ENCODE peak calls at places on chromosomes 12 and 14, in four cellular contexts. Y is K562, F is HepG2, W is H1. B is an unnamed sample.

GRCh38 chr14:90815567-90815816 is 738 bp downstream of the TTC7B start:
- DNase-seq in Y (no peak), F (no peak), W (no peak), B (no peak)

GRCh38 chr12:32558941-32559340 is 120.2 kb upstream of the DNM1L start:
- DNase-seq in Y (no peak), F (no peak), W (no peak), B (peak; percentile 66)

GRCh38 chr14:63725786-63726185 is 2.1 kb downstream of the SGPP1 start:
- DNase-seq in Y (no peak), F (no peak), W (no peak), B (no peak)

GRCh38 chr14:21026988-21027315 is 2.1 kb upstream of the NDRG2 start:
- DNase-seq in Y (peak; percentile 66), F (no peak), W (no peak), B (no peak)

GRCh38 chr14:65134651-65135579 is 32.6 kb upstream of the MAX start:
- DNase-seq in Y (no peak), F (no peak), W (no peak), B (no peak)

GRCh38 chr12:3777206-3777809 is 24.4 kb upstream of the CRACR2A start:
- DNase-seq in Y (peak; percentile 15), F (peak; percentile 30), W (no peak), B (no peak)

GRCh38 chr14:36582874-36583241 is 444 bp upstream of the NKX2-8 start:
- DNase-seq in Y (no peak), F (no peak), W (no peak), B (no peak)

GRCh38 chr12:52637299-52637698 is 14.7 kb downstream of the KRT2 start:
- DNase-seq in Y (no peak), F (no peak), W (no peak), B (no peak)

GRCh38 chr14:95575820-95576473 is 41.1 kb downstream of the GLRX5 start:
- DNase-seq in Y (no peak), F (no peak), W (no peak), B (no peak)

GRCh38 chr12:70508178-70508577 is 129.1 kb downstream of the PTPRB start:
- DNase-seq in Y (no peak), F (peak; percentile 7), W (no peak), B (no peak)

GRCh38 chr12:125525879-125526278 is 460.6 kb downstream of the AACS start:
- DNase-seq in Y (no peak), F (no peak), W (no peak), B (no peak)

GRCh38 chr12:29743801-29744200 is 39.9 kb downstream of the TMTC1 start:
- DNase-seq in Y (no peak), F (no peak), W (no peak), B (no peak)

GRCh38 chr12:19967001-19967400 is 401.3 kb upstream of the PDE3A start:
- DNase-seq in Y (no peak), F (no peak), W (no peak), B (no peak)

GRCh38 chr14:58479975-58480374 is 52.5 kb downstream of the KIAA0586 start:
- DNase-seq in Y (no peak), F (no peak), W (no peak), B (no peak)

GRCh38 chr14:103501921-103502669 is 20.5 kb downstream of the CKB start:
- DNase-seq in Y (no peak), F (no peak), W (no peak), B (no peak)

GRCh38 chr12:102682698-102683289 is 202.4 kb upstream of the IGF1 start:
- DNase-seq in Y (no peak), F (no peak), W (no peak), B (no peak)

GRCh38 chr12:25708661-25709060 is 155.6 kb upstream of the LMNTD1 start:
- DNase-seq in Y (no peak), F (no peak), W (no peak), B (no peak)

GRCh38 chr14:104476437-104476836 is 103.1 kb upstream of the C14orf180 start:
- DNase-seq in Y (no peak), F (no peak), W (no peak), B (no peak)

GRCh38 chr12:22271036-22271435 is 63.5 kb downstream of the ST8SIA1 start:
- DNase-seq in Y (no peak), F (no peak), W (no peak), B (no peak)

GRCh38 chr14:105842105-105842504 is 315.7 kb downstream of the TMEM121 start:
- DNase-seq in Y (no peak), F (no peak), W (no peak), B (no peak)

GRCh38 chr12:113457710-113458109 is 14.0 kb downstream of the LHX5 start:
- DNase-seq in Y (no peak), F (no peak), W (no peak), B (no peak)

GRCh38 chr12:131950182-131950913 is 606 bp downstream of the EP400 start:
- DNase-seq in Y (peak; percentile 76), F (no peak), W (no peak), B (no peak)

GRCh38 chr12:115158816-115159215 is 474.8 kb upstream of the TBX3 start:
- DNase-seq in Y (no peak), F (no peak), W (no peak), B (no peak)

GRCh38 chr12:117679776-117680175 is 289.0 kb downstream of the KSR2 start:
- DNase-seq in Y (no peak), F (no peak), W (no peak), B (no peak)

GRCh38 chr14:72301352-72301751 is 369.1 kb downstream of the RGS6 start:
- DNase-seq in Y (no peak), F (no peak), W (no peak), B (no peak)

GRCh38 chr12:56157201-56158028 is 744 bp upstream of the MYL6 start:
- DNase-seq in Y (no peak), F (peak; percentile 92), W (peak; percentile 44), B (no peak)

GRCh38 chr12:56159482-56160105 is 1.4 kb downstream of the MYL6 start:
- DNase-seq in Y (no peak), F (no peak), W (no peak), B (no peak)

GRCh38 chr12:56158029-56158925 is at the start of gene MYL6:
- DNase-seq in Y (peak; percentile 91), F (peak; percentile 96), W (peak; percentile 88), B (peak; percentile 88)

GRCh38 chr12:56160160-56160763 is 2.1 kb downstream of the MYL6 start:
- DNase-seq in Y (no peak), F (no peak), W (no peak), B (no peak)

DNA sequence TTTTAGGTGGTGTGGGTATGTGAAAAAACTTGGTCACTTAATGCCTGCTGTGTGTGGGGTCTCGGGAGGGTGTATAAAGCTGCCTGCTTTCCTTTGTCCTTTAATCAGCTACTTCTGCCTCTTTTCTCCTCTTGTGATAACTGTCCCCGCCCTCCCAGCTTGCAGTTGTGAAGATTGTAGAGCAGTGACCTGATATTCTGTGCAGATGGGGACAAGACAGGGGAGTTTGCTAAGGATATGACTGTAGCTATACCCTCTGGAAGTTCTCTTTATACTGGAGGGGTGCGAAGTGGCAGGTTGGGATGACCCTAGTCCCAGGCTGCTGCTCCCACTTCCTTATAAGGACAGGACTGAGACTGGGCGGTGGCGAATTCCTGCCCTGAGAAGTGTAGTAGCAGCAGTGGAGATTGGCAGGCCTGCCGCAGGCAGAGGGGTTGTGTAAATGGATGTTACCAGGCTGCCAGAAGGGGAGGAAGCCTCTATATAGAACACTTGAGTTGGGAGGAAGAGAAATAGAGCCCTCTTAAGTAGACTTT is 835 bp downstream of the MYL6 start:
- DNase-seq in Y (no peak), F (peak; percentile 70), W (no peak), B (no peak)
- TF ChIP-seq POLR2A in Y (no peak), F (peak; percentile 64), W (peak; percentile 83), B (peak; percentile 31)

DNA sequence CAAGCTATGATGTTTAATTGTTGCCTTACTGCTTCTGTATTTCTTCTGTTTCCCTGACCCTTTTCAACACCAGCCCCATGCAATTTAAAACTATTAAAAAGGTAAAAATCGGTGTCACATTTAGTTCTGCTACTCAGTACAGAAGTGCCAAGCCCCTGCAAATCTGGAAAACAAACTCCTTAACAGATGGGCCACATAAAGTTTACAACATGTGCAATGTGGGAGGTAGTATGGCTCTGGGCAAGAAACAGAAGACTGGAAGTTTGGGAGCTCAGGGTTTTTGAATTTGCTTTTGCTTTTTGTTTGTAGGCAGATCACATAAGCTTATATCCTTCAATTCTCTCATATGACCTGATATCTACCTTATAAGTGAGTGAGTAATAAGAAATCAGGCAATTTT is 404.0 kb upstream of the ATP2B1 start:
- DNase-seq in Y (no peak), F (no peak), W (no peak), B (no peak)
- H3K4me2 ChIP-seq in Y (no peak overlapping the region), F (no peak overlapping the region), W (no peak overlapping the region), B (no peak overlapping the region)

GRCh38 chr12:34291001-34291400 is 268.7 kb downstream of the ALG10 start:
- DNase-seq in Y (no peak), F (no peak), W (no peak), B (no peak)

GRCh38 chr12:34294137-34294536 is 271.8 kb downstream of the ALG10 start:
- DNase-seq in Y (no peak), F (no peak), W (no peak), B (no peak)

GRCh38 chr12:34291426-34291901 is 269.2 kb downstream of the ALG10 start:
- DNase-seq in Y (no peak), F (no peak), W (no peak), B (no peak)

GRCh38 chr12:34294671-34295365 is 272.5 kb downstream of the ALG10 start:
- DNase-seq in Y (no peak), F (no peak), W (no peak), B (no peak)

DNA sequence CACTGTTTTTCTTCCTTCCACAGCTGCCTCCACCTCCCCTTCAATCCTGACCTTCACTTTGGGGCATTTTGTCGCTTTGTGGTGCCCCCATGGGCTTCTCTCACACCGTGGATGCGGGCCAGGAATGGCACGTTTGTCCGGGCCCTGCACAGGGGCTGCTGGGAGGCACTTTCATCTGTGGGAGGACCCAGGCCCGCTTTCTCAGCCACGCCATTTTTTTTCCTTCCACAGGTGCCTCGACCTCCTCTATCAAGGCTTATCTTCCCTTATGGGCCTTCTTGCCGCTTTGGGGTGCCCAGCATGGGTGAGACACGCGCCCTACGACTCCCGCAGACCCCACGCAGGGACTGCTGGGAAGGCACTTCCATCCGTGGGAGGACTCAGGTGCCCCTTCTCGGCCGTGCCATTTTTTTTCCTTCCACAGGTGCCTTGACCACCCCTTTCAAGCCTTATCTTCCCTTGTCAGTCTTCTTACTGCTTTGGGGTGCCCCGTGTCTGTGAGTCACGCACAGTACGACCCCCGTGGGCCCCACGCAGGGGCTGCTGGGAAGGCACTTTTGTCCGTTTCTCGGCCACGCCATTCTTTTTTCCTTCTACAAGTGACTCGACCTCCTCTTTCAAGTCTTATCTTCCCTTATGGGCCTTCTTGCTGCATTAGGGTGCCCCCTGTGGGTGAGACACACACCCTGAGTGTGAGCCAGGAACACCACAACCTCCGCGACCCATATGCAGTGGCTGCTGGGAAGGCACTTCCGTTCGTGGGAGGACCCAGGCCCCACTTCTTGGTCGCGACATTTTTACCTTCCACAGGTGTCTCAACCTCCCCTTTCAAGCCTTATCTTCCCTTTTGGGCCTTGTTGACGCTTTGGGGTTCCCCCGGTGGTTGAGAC is 270.7 kb downstream of the ALG10 start:
- DNase-seq in Y (peak; percentile 42), F (peak; percentile 5), W (no peak), B (no peak)
- TF ChIP-seq CREB1 in Y (no peak), F (no peak), W (no peak), B (no peak)

GRCh38 chr12:108732489-108732888 is 1.2 kb upstream of the CORO1C start:
- DNase-seq in Y (no peak), F (no peak), W (no peak), B (no peak)

GRCh38 chr12:108730337-108731104 is 797 bp downstream of the CORO1C start:
- DNase-seq in Y (peak; percentile 68), F (peak; percentile 54), W (peak; percentile 57), B (no peak)

GRCh38 chr12:108731105-108731865 is at the start of gene CORO1C:
- DNase-seq in Y (peak; percentile 95), F (peak; percentile 92), W (peak; percentile 89), B (peak; percentile 90)

GRCh38 chr12:108733132-108733531 is 1.8 kb upstream of the CORO1C start:
- DNase-seq in Y (no peak), F (no peak), W (no peak), B (no peak)

GRCh38 chr12:108731866-108732461 is 646 bp upstream of the CORO1C start:
- DNase-seq in Y (peak; percentile 98), F (peak; percentile 95), W (peak; percentile 98), B (peak; percentile 87)
- TF ChIP-seq POLR2A in Y (peak; percentile 66), F (peak; percentile 68), W (peak; percentile 73), B (peak; percentile 65)